ENCODE peak calls at places on chromosomes 16 and 17, in ten cellular contexts. L, F, W, N, Y, R, H, D, V and Q are unnamed samples.
A peak's percentile ranks its signal among the peaks of the same experiment; 100 is the strongest.

GRCh38 chr16:30786936-30787612 is at the start of gene ZNF629:
- DNase-seq in L (peak; percentile 69), V (peak; percentile 86), N (peak; percentile 87), F (peak; percentile 37), D (no peak), H (peak; percentile 44), W (peak; percentile 73), R (no peak), Y (peak; percentile 76), Q (peak; percentile 72)

GRCh38 chr17:31254654-31255053 is 42.4 kb downstream of the OMG start:
- DNase-seq in H (no peak), V (no peak), D (no peak), L (no peak), N (no peak), R (no peak), F (no peak), W (no peak), Y (no peak), Q (no peak)

GRCh38 chr17:61458000-61458399 is 5.8 kb downstream of the TBX4 start:
- DNase-seq in D (no peak), Y (no peak), W (no peak), F (no peak), H (no peak), R (no peak), L (no peak), N (peak; percentile 57), V (no peak), Q (peak; percentile 11)

GRCh38 chr17:74045608-74046007 is 157.9 kb upstream of the RPL38 start:
- DNase-seq in V (no peak), D (no peak), F (no peak), L (no peak), Y (peak; percentile 46), N (no peak), W (no peak), R (no peak), H (no peak), Q (no peak)

GRCh38 chr16:48503779-48504178 is 106.2 kb downstream of the N4BP1 start:
- DNase-seq in V (no peak), F (no peak), N (peak; percentile 95), H (no peak), L (peak; percentile 69), R (no peak), D (no peak), W (peak; percentile 88), Y (no peak), Q (peak; percentile 87)

GRCh38 chr17:33023790-33024189 is 32.1 kb downstream of the SPACA3 start:
- DNase-seq in F (no peak), R (no peak), W (no peak), H (no peak), D (no peak), Y (no peak), L (no peak), V (no peak), N (no peak), Q (no peak)

GRCh38 chr16:31157136-31157535 is 7.3 kb upstream of the PRSS36 start:
- DNase-seq in N (no peak), D (no peak), L (peak; percentile 34), H (no peak), R (no peak), V (no peak), F (no peak), W (no peak), Y (no peak), Q (peak; percentile 69)

GRCh38 chr17:28227278-28228108 is 91.5 kb upstream of the TMEM97 start:
- DNase-seq in W (no peak), N (peak; percentile 60), H (no peak), Y (peak; percentile 90), V (peak; percentile 86), L (peak; percentile 24), R (no peak), D (peak; percentile 7), F (peak; percentile 38), Q (peak; percentile 50)

GRCh38 chr17:57539528-57540301 is 205.4 kb downstream of the CCDC182 start:
- DNase-seq in R (no peak), N (no peak), H (no peak), Y (no peak), L (no peak), D (no peak), F (no peak), W (no peak), V (no peak), Q (no peak)

GRCh38 chr17:81817758-81818147 is 13.8 kb downstream of the GCGR start:
- DNase-seq in V (no peak), R (no peak), N (no peak), D (no peak), L (no peak), W (no peak), Y (no peak), H (no peak), F (no peak), Q (no peak)

GRCh38 chr17:55783684-55784245 is 32.9 kb downstream of the PCTP start:
- DNase-seq in W (peak; percentile 85), V (no peak), H (peak; percentile 17), F (no peak), Y (no peak), R (no peak), N (peak; percentile 92), D (no peak), L (peak; percentile 72), Q (peak; percentile 85)

GRCh38 chr17:18219016-18219415 is 6.4 kb upstream of the LLGL1 start:
- DNase-seq in V (no peak), R (no peak), F (no peak), D (no peak), L (peak; percentile 47), N (peak; percentile 77), H (no peak), W (peak; percentile 47), Y (no peak), Q (peak; percentile 69)